ENCODE peak calls at places on chromosomes 11 and 22, in seven cellular contexts. V is CD8-positive, alpha-beta T cell; I is AG09309; L is fibroblast of pulmonary artery; O is mesendoderm; K is ovary; S is body of pancreas. E is an unnamed sample.

GRCh38 chr22:35883028-35883620 is 145.5 kb downstream of the RBFOX2 start:
- DNase-seq in V (no peak), I (no peak), L (peak), O (peak), K (no peak), S (peak), E (peak)

GRCh38 chr22:50452649-50453048 is 22.2 kb downstream of the SBF1 start:
- DNase-seq in V (no peak), I (no peak), L (no peak), O (no peak), K (no peak), S (no peak), E (no peak)

GRCh38 chr11:84673753-84674152 is 953.4 kb downstream of the DLG2 start:
- DNase-seq in V (no peak), I (no peak), L (no peak), O (peak), K (no peak), S (no peak), E (peak)

GRCh38 chr11:57349491-57350274 is 11.5 kb downstream of the P2RX3 start:
- DNase-seq in V (peak), I (no peak), L (peak), O (peak), K (peak), S (peak), E (peak)

GRCh38 chr11:117443269-117444186 is 115.9 kb downstream of the CEP164 start:
- DNase-seq in V (no peak), I (no peak), L (peak), O (peak), K (peak), S (peak), E (peak)

GRCh38 chr22:48757581-48757980 is 1070.1 kb downstream of the BRD1 start:
- DNase-seq in V (no peak), I (no peak), L (no peak), O (no peak), K (no peak), S (no peak), E (no peak)

GRCh38 chr11:90756617-90757016 is 533.8 kb upstream of the CHORDC1 start:
- DNase-seq in V (no peak), I (no peak), L (no peak), O (no peak), K (no peak), S (no peak), E (no peak)

GRCh38 chr22:31901388-31902137 is 42.8 kb upstream of the YWHAH start:
- DNase-seq in V (no peak), I (no peak), L (peak), O (peak), K (no peak), S (no peak), E (no peak)

GRCh38 chr11:843818-844692 is 1.4 kb downstream of the TSPAN4 start:
- DNase-seq in V (no peak), I (peak), L (peak), O (peak), K (peak), S (peak), E (peak)

GRCh38 chr11:68312117-68312779 is at the start of gene LRP5:
- DNase-seq in V (no peak), I (no peak), L (no peak), O (no peak), K (peak), S (peak), E (peak)

GRCh38 chr11:35121326-35121865 is 17.6 kb upstream of the CD44 start:
- DNase-seq in V (no peak), I (no peak), L (peak), O (no peak), K (no peak), S (no peak), E (no peak)

GRCh38 chr22:28051787-28052356 is 132.8 kb upstream of the PITPNB start:
- DNase-seq in V (no peak), I (no peak), L (peak), O (peak), K (peak), S (peak), E (peak)

GRCh38 chr11:74717211-74717997 is 13.8 kb downstream of the CHRDL2 start:
- DNase-seq in V (no peak), I (no peak), L (no peak), O (no peak), K (no peak), S (no peak), E (no peak)

GRCh38 chr11:89181111-89181510 is 3.4 kb downstream of the TYR start:
- DNase-seq in V (no peak), I (no peak), L (no peak), O (no peak), K (no peak), S (no peak), E (peak)

GRCh38 chr11:62705401-62705800 is 1.8 kb downstream of the BSCL2 start:
- DNase-seq in V (no peak), I (no peak), L (no peak), O (peak), K (no peak), S (peak), E (peak)

GRCh38 chr11:95917188-95918036 is 6.5 kb downstream of the MTMR2 start:
- DNase-seq in V (no peak), I (no peak), L (peak), O (peak), K (no peak), S (no peak), E (peak)

GRCh38 chr11:78041843-78042455 is 18.9 kb upstream of the KCTD14 start:
- DNase-seq in V (no peak), I (no peak), L (no peak), O (no peak), K (no peak), S (no peak), E (no peak)

GRCh38 chr22:48779211-48779643 is 1048.4 kb downstream of the BRD1 start:
- DNase-seq in V (no peak), I (no peak), L (no peak), O (no peak), K (no peak), S (no peak), E (no peak)

GRCh38 chr11:36356201-36356600 is 60.1 kb downstream of the PRR5L start:
- DNase-seq in V (no peak), I (no peak), L (peak), O (no peak), K (no peak), S (no peak), E (peak)

GRCh38 chr22:22959147-22959827 is 71.7 kb downstream of the IGLL5 start:
- DNase-seq in V (peak), I (no peak), L (peak), O (peak), K (peak), S (peak), E (peak)

GRCh38 chr11:431921-432320 is 9.9 kb downstream of the ANO9 start:
- DNase-seq in V (no peak), I (no peak), L (no peak), O (no peak), K (no peak), S (no peak), E (no peak)

GRCh38 chr11:102410382-102410784 is 42.2 kb downstream of the TMEM123 start:
- DNase-seq in V (no peak), I (no peak), L (peak), O (peak), K (no peak), S (no peak), E (peak)

GRCh38 chr22:20607157-20607907 is 99.9 kb downstream of the MED15 start:
- DNase-seq in V (no peak), I (no peak), L (no peak), O (peak), K (no peak), S (no peak), E (no peak)

GRCh38 chr11:69953356-69953755 is 124.8 kb upstream of the ANO1 start:
- DNase-seq in V (no peak), I (no peak), L (no peak), O (no peak), K (no peak), S (no peak), E (no peak)

GRCh38 chr11:6911946-6912345 is 8.9 kb upstream of the OR2D3 start:
- DNase-seq in V (no peak), I (no peak), L (peak), O (no peak), K (no peak), S (peak), E (peak)

GRCh38 chr22:50085211-50085999 is at the start of gene MLC1:
- DNase-seq in V (peak), I (no peak), L (peak), O (no peak), K (no peak), S (no peak), E (peak)

GRCh38 chr22:25405854-25406509 is 158.5 kb upstream of the GRK3 start:
- DNase-seq in V (no peak), I (no peak), L (no peak), O (no peak), K (no peak), S (no peak), E (no peak)

GRCh38 chr11:13984616-13985474 is 22.3 kb downstream of the SPON1 start:
- DNase-seq in V (no peak), I (peak), L (peak), O (no peak), K (no peak), S (no peak), E (peak)

GRCh38 chr11:130170345-130170744 is 10.8 kb downstream of the ST14 start:
- DNase-seq in V (no peak), I (no peak), L (no peak), O (no peak), K (no peak), S (no peak), E (no peak)

GRCh38 chr11:19723572-19724342 is 11.1 kb downstream of the NAV2 start:
- DNase-seq in V (peak), I (no peak), L (peak), O (no peak), K (no peak), S (peak), E (peak)

GRCh38 chr11:86395061-86395551 is 20.4 kb downstream of the CCDC81 start:
- DNase-seq in V (no peak), I (no peak), L (peak), O (peak), K (peak), S (peak), E (peak)

GRCh38 chr11:74681686-74682651 is 49.3 kb downstream of the CHRDL2 start:
- DNase-seq in V (no peak), I (no peak), L (no peak), O (no peak), K (no peak), S (peak), E (no peak)

DNA sequence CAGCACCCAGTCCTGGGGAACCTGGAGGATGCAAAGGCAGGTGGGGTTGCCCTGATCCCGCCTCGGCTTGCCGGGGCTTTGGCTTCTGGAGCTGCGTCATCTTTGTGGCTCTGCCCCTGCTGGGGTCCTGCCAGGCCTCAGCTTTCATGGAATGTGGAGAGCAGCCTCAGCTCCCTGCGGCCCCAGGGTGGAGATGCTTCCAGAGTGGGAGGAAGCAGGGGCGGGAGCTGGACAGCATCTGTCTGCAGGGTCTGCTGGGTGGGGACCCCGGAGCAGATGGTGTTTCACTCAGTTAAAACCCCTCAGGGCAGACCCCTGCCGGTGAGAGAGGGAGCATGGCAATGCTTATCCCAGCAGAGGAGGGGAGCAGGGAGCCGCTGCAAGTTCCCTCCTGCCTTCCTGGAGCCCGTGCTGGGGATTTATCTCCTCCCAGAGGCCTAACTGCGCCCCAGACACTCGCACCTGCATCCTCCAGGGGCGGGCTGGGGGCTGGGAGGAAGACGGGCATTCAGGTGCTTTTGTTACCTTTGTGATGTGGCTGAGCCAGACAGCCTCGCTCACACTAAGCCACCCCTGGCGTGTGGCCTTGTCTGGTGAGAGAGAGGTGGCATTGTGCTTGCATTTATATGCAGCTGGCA is 15.7 kb downstream of the GRIK4 start:
- DNase-seq in V (no peak), I (no peak), L (peak), O (peak), K (peak), S (no peak), E (peak)
- H3K4me3 ChIP-seq in V (no peak), I (no peak), L (no peak), O (no peak), K (no peak), S (no peak), E (no peak)

DNA sequence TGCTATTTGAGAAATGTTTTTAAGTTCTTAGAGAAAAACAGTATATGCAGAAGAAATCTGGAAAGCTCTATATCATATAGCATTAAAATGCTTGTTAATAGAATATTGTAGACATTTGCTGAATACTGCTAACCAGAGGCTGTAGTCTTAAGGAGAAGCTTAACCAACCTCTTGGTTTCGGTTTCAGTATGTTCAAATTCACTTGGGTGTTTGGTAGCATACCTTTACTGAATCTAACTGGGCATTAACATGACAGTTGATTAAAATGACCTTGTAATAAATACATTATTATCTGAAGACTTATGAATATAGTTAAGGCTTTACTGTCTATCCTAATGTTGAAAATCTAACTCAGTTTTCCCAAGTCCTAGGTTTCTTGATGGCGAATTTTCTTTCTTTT is 5.4 kb downstream of the PCF11 start:
- DNase-seq in V (no peak), I (no peak), L (no peak), O (no peak), K (no peak), S (no peak), E (no peak)
- H3K4me3 ChIP-seq in V (no peak), I (no peak), L (no peak), O (no peak), K (no peak), S (no peak), E (peak)

DNA sequence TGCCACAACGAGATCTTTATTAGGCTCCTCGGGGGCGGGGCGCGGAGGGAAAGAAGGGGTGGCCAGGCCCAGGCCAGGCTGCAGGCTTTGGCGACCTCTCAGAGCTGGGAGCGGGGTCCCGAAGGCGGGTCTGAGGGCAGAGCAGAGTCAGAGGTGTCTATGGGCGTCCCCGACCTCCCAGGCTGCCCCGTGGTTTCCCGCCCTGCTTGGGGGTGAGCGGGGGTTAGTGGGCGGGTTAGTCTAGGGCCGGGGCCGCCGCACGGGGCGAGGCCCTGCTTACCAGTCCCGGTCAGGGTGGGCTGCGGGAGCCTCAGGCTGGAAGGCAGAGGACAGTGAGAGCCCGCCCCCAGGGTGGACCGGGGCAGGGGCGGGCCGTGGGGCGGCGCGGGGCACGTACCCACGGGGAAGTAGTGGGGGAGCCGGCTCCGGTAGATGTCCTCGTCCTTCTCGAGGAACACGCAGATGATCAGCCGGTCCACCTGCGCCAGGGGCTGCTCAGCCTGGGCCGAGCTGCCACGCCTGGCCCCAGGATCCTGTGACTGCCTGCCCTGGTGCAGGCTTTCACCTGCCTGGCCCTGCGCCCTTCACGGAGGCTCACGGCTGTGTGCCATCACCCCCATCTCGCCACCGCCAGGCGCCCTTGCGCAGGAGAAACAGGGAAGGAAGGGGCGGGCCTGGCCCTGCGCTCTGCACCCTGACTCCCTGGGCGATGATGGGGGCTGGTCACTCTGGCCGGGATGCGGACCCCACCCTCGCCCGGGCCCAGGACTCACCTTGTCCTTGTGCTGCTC is 12.5 kb downstream of the OTUB1 start:
- DNase-seq in V (no peak), I (no peak), L (no peak), O (peak), K (no peak), S (no peak), E (no peak)
- H3K4me3 ChIP-seq in V (no peak), I (no peak), L (no peak), O (no peak), K (no peak), S (no peak), E (no peak)

GRCh38 chr22:45680932-45681700 is 9.5 kb downstream of the ATXN10 start:
- DNase-seq in V (no peak), I (peak), L (peak), O (no peak), K (no peak), S (no peak), E (peak)
- H3K4me3 ChIP-seq in V (no peak), I (no peak), L (no peak), O (no peak), K (no peak), S (no peak), E (peak)

DNA sequence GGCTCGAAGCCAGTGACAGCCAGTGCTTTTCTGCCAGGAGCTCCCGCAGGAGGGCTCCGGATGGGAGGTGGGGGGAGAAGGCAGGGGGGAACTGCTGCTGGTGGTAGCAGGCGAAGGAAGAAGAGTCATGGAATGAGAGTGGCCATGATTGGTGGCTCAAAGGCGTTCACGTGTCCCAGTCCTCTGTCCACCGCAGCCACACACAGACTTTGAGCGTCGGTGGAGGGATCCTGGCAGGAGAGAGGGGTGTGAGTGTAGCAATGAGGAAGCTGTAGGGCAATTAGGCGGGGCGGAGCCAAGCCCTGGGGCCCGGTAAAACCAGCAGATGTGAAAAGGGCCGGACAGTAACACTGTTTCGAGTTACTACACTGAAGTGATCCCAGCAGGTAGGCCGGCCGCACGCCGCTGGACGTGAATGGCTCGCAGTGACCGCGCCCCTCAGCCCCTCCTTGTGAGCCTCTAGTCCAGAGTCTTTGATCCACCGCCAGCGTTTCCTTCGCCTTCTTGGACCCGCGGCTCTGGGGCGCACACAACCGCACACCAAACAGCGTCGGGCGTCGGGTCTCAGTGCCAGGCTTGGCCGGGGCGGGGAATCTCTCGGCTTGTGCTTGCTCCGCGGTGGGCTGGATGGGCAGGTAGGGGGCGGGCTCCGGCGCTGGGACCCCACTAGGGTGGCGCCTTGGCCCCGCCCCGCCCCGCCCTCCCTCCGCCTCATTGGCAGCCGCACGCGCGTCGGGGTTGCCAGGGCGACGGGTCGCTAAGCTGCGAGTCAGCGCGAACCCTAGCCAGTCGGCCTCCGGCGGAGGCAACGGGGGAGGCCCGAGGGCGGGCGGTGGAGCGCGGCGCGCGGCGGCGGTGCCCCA is at the start of gene LRRC10B:
- DNase-seq in V (no peak), I (no peak), L (no peak), O (peak), K (no peak), S (peak), E (no peak)
- H3K4me3 ChIP-seq in V (peak), I (no peak), L (no peak), O (no peak), K (no peak), S (no peak), E (peak)

GRCh38 chr11:33375688-33376311 is 118.6 kb downstream of the HIPK3 start:
- DNase-seq in V (no peak), I (no peak), L (peak), O (peak), K (no peak), S (no peak), E (peak)
- H3K4me3 ChIP-seq in V (no peak), I (peak), L (peak), O (peak), K (peak), S (no peak), E (peak)

DNA sequence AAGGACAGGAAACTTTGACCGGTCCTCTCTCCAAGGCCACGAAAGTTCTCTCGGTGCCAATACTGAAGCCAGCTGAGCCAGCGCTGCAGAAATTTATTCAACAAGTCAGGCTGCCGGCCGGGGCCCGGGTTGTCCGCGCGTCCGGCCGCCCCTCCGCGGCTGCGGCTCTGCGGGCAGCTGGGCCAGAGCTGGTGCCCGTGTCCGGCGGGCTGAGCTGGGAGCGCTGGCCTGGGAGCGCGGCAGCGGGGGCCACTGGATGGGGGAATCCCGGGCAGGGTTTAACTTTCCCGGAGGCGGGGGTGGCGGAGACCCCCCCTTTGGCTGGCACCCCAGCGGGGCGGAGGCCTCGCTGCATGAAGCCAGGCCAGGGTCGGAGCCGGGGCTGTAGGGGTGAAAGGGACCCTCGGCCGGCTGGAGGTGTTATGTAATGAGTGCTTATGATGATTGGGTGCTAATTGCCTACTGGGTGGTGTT is 12.3 kb upstream of the CACNA1I start:
- DNase-seq in V (no peak), I (no peak), L (no peak), O (no peak), K (peak), S (no peak), E (no peak)
- H3K4me3 ChIP-seq in V (no peak), I (no peak), L (no peak), O (no peak), K (no peak), S (no peak), E (no peak)

E was measured in fibroblast of lung.